ENCODE peak calls at places on chromosome 12, in five cellular contexts. V is T47D; A is activated T-helper 1 cell treated with anti-CD3 and anti-CD28 coated beads, Interleukin-12 subunit alpha, Interleukin-12 subunit beta, Interleukin-2, Interleukin-4 antibody, amounts not matched to agents 30 ng/mL and 10 ng/mL and 1 ng/mL, durations not matched to agents 14 hours and 24 hours and 36 hours; P is activated CD4-positive, CD25-positive, alpha-beta regulatory T cell; C is upper lobe of right lung. K is an unnamed sample.

GRCh38 chr12:13090054-13090453 is 13.4 kb downstream of the GSG1 start:
- DNase-seq in C (no peak), P (no peak), V (no peak), A (no peak), K (no peak)

GRCh38 chr12:51262758-51263177 is 7.4 kb downstream of the SMAGP start:
- DNase-seq in V (peak), P (no peak), C (peak), A (no peak), K (no peak)

GRCh38 chr12:57049890-57050289 is at the start of gene MYO1A:
- DNase-seq in C (no peak), A (no peak), V (peak), P (no peak), K (no peak)

GRCh38 chr12:55942055-55942454 is 11.1 kb downstream of the DGKA start:
- DNase-seq in C (no peak), A (no peak), P (no peak), V (no peak), K (no peak)

GRCh38 chr12:115223322-115223721 is 539.3 kb upstream of the TBX3 start:
- DNase-seq in P (no peak), V (no peak), A (no peak), C (no peak), K (no peak)

GRCh38 chr12:45613306-45613705 is 116.2 kb upstream of the ARID2 start:
- DNase-seq in C (no peak), V (no peak), A (no peak), P (no peak), K (no peak)

GRCh38 chr12:29741342-29742241 is 42.1 kb downstream of the TMTC1 start:
- DNase-seq in V (no peak), A (no peak), C (no peak), P (no peak), K (no peak)

GRCh38 chr12:40261937-40262336 is 37.1 kb downstream of the LRRK2 start:
- DNase-seq in A (no peak), P (no peak), C (no peak), V (no peak), K (no peak)

GRCh38 chr12:51000245-51000644 is 25.9 kb downstream of the SLC11A2 start:
- DNase-seq in V (no peak), A (no peak), P (no peak), C (no peak), K (no peak)

GRCh38 chr12:107549786-107550480 is 135.7 kb upstream of the PWP1 start:
- DNase-seq in V (no peak), C (no peak), P (no peak), A (no peak), K (no peak)

GRCh38 chr12:75591628-75592027 is 80.2 kb upstream of the KRR1 start:
- DNase-seq in A (no peak), C (no peak), P (no peak), V (no peak), K (no peak)

GRCh38 chr12:56122637-56123036 is 4.6 kb downstream of the ZC3H10 start:
- DNase-seq in V (peak), A (no peak), C (no peak), P (no peak), K (no peak)

GRCh38 chr12:83172441-83172840 is 485.7 kb downstream of the TMTC2 start:
- DNase-seq in V (no peak), A (no peak), P (no peak), C (no peak), K (no peak)

GRCh38 chr12:65327207-65328076 is 49.0 kb downstream of the MSRB3 start:
- DNase-seq in C (no peak), V (no peak), A (no peak), P (no peak), K (no peak)

GRCh38 chr12:43277630-43278267 is 274.3 kb downstream of the ADAMTS20 start:
- DNase-seq in C (no peak), P (no peak), A (no peak), V (peak), K (no peak)

GRCh38 chr12:49091056-49091835 is 3.4 kb downstream of the DHH start:
- DNase-seq in C (no peak), V (no peak), P (no peak), A (no peak), K (no peak)

GRCh38 chr12:49428652-49429549 is 61.6 kb downstream of the SPATS2 start:
- DNase-seq in C (no peak), P (no peak), V (no peak), A (no peak), K (peak)

GRCh38 chr12:24455811-24456210 is 493.1 kb downstream of the BCAT1 start:
- DNase-seq in A (no peak), C (no peak), V (no peak), P (no peak), K (no peak)

GRCh38 chr12:124395284-124395752 is 100.4 kb downstream of the RFLNA start:
- DNase-seq in A (no peak), C (no peak), V (no peak), P (no peak), K (no peak)

GRCh38 chr12:46547421-46548340 is 175.1 kb upstream of the SLC38A2 start:
- DNase-seq in P (no peak), A (no peak), C (no peak), V (peak), K (no peak)

GRCh38 chr12:84355561-84355960 is 557.0 kb downstream of the SLC6A15 start:
- DNase-seq in P (no peak), V (no peak), A (no peak), C (no peak), K (no peak)

GRCh38 chr12:117284160-117284559 is 77.3 kb downstream of the NOS1 start:
- DNase-seq in P (no peak), V (no peak), A (no peak), C (no peak), K (no peak)

GRCh38 chr12:49901026-49901425 is 2.7 kb downstream of the FAIM2 start:
- DNase-seq in V (no peak), A (no peak), C (no peak), P (no peak), K (no peak)